ENCODE peak calls at places on chromosomes 16 and 17, in eight cellular contexts. E is head of caudate nucleus, N is NAMALWA, A is progenitor cell of endocrine pancreas, G is heart left ventricle, U is T-helper 2 cell, T is HT-29, O is fibroblast of lung. C is an unnamed sample.

GRCh38 chr16:67562526-67562917 is at the start of gene CTCF:
- DNase-seq in E (peak), N (peak), A (peak), G (peak), U (peak), T (peak), O (peak), C (peak)

GRCh38 chr16:30626230-30626629 is 16.0 kb upstream of the ZNF689 start:
- DNase-seq in E (no peak), N (no peak), A (no peak), G (no peak), U (no peak), T (no peak), O (no peak), C (no peak)

GRCh38 chr16:66278111-66278531 is 88.4 kb upstream of the CDH5 start:
- DNase-seq in E (no peak), N (no peak), A (no peak), G (no peak), U (no peak), T (peak), O (no peak), C (no peak)

GRCh38 chr17:31527606-31528005 is 136.1 kb downstream of the RAB11FIP4 start:
- DNase-seq in E (no peak), N (no peak), A (no peak), G (no peak), U (no peak), T (no peak), O (no peak), C (no peak)

GRCh38 chr17:61081959-61082358 is 317.7 kb upstream of the TBX2 start:
- DNase-seq in E (no peak), N (no peak), A (no peak), G (no peak), U (no peak), T (no peak), O (no peak), C (no peak)

GRCh38 chr17:36827056-36827455 is 110.2 kb upstream of the LHX1 start:
- DNase-seq in E (no peak), N (no peak), A (no peak), G (no peak), U (no peak), T (no peak), O (no peak), C (no peak)

GRCh38 chr17:77572065-77572601 is 386.4 kb upstream of the TNRC6C start:
- DNase-seq in E (peak), N (no peak), A (no peak), G (no peak), U (no peak), T (no peak), O (no peak), C (no peak)

GRCh38 chr16:84989791-84990620 is 21.3 kb downstream of the ZDHHC7 start:
- DNase-seq in E (no peak), N (no peak), A (no peak), G (no peak), U (no peak), T (no peak), O (no peak), C (no peak)

GRCh38 chr17:59607817-59608403 is 11.8 kb upstream of the CLTC start:
- DNase-seq in E (no peak), N (peak), A (no peak), G (no peak), U (no peak), T (peak), O (no peak), C (no peak)

GRCh38 chr16:69890114-69890890 is 60.8 kb upstream of the CLEC18A start:
- DNase-seq in E (peak), N (no peak), A (no peak), G (peak), U (no peak), T (no peak), O (peak), C (no peak)

GRCh38 chr16:53433930-53434435 is 288 bp upstream of the RBL2 start:
- DNase-seq in E (peak), N (peak), A (no peak), G (no peak), U (no peak), T (no peak), O (peak), C (no peak)

GRCh38 chr17:76537578-76538280 is at the start of gene CYGB:
- DNase-seq in E (no peak), N (no peak), A (no peak), G (no peak), U (no peak), T (no peak), O (peak), C (no peak)

GRCh38 chr16:88798073-88798472 is 5.5 kb upstream of the CDT1 start:
- DNase-seq in E (no peak), N (no peak), A (no peak), G (no peak), U (no peak), T (no peak), O (no peak), C (no peak)

GRCh38 chr17:17361543-17362511 is 58.7 kb downstream of the NT5M start:
- DNase-seq in E (no peak), N (no peak), A (no peak), G (peak), U (no peak), T (no peak), O (no peak), C (no peak)

GRCh38 chr17:83032781-83033180 is 46.6 kb upstream of the METRNL start:
- DNase-seq in E (no peak), N (no peak), A (no peak), G (no peak), U (no peak), T (no peak), O (no peak), C (no peak)